ENCODE peak calls at places on chromosomes 6 and 20, in six cellular contexts. S is GM03348, A is cerebellar cortex, C is retina, Y is tibial artery, U is IMR-90. E is an unnamed sample.

GRCh38 chr6:68339488-68339887 is 295.6 kb upstream of the ADGRB3 start:
- DNase-seq in S (no peak), A (no peak), C (no peak), Y (no peak), U (no peak), E (no peak)

GRCh38 chr6:90496617-90497016 is 90.3 kb downstream of the MAP3K7 start:
- DNase-seq in S (no peak), A (no peak), C (no peak), Y (no peak), U (no peak), E (no peak)

GRCh38 chr6:107217248-107217647 is 101.9 kb upstream of the BEND3 start:
- DNase-seq in S (no peak), A (no peak), C (no peak), Y (no peak), U (no peak), E (no peak)

GRCh38 chr20:9329356-9330092 is 184.9 kb upstream of the LAMP5 start:
- DNase-seq in S (no peak), A (no peak), C (no peak), Y (no peak), U (no peak), E (no peak)

GRCh38 chr6:4664911-4665310 is 111.3 kb upstream of the CDYL start:
- DNase-seq in S (no peak), A (no peak), C (no peak), Y (no peak), U (no peak), E (no peak)

GRCh38 chr6:73017473-73017872 is 207.8 kb downstream of the KHDC1L start:
- DNase-seq in S (no peak), A (no peak), C (no peak), Y (no peak), U (no peak), E (no peak)

GRCh38 chr6:126312013-126312665 is 27.8 kb upstream of the CENPW start:
- DNase-seq in S (no peak), A (peak), C (no peak), Y (no peak), U (no peak), E (no peak)

GRCh38 chr6:17923401-17923863 is 64.0 kb downstream of the KIF13A start:
- DNase-seq in S (peak), A (no peak), C (no peak), Y (no peak), U (no peak), E (no peak)

GRCh38 chr6:122207061-122207460 is 192.4 kb upstream of the HSF2 start:
- DNase-seq in S (no peak), A (no peak), C (no peak), Y (no peak), U (no peak), E (no peak)

GRCh38 chr6:136922680-136922996 is 537 bp downstream of the SLC35D3 start:
- DNase-seq in S (no peak), A (no peak), C (no peak), Y (no peak), U (no peak), E (no peak)

GRCh38 chr6:160960839-160961238 is 30.7 kb upstream of the MAP3K4 start:
- DNase-seq in S (no peak), A (no peak), C (no peak), Y (no peak), U (no peak), E (no peak)

GRCh38 chr20:5544702-5545101 is 205.5 kb upstream of the SHLD1 start:
- DNase-seq in S (no peak), A (no peak), C (no peak), Y (no peak), U (no peak), E (no peak)

GRCh38 chr6:137019476-137020272 is 25.1 kb downstream of the IL20RA start:
- DNase-seq in S (no peak), A (no peak), C (no peak), Y (no peak), U (no peak), E (no peak)

GRCh38 chr20:45828589-45828988 is 1.5 kb upstream of the TNNC2 start:
- DNase-seq in S (no peak), A (no peak), C (no peak), Y (peak), U (no peak), E (peak)

GRCh38 chr20:3710703-3711417 is 1.5 kb downstream of the SIGLEC1 start:
- DNase-seq in S (peak), A (peak), C (peak), Y (peak), U (peak), E (peak)

GRCh38 chr6:121633309-121633708 is 197.9 kb downstream of the GJA1 start:
- DNase-seq in S (no peak), A (no peak), C (no peak), Y (no peak), U (no peak), E (no peak)

GRCh38 chr20:33771938-33772337 is 39.2 kb upstream of the CHMP4B start:
- DNase-seq in S (no peak), A (no peak), C (no peak), Y (no peak), U (no peak), E (no peak)

GRCh38 chr20:17530716-17531536 is at the start of gene BFSP1:
- DNase-seq in S (peak), A (peak), C (peak), Y (no peak), U (peak), E (peak)

GRCh38 chr6:107493158-107494057 is 3.5 kb downstream of the SOBP start:
- DNase-seq in S (no peak), A (peak), C (peak), Y (no peak), U (peak), E (no peak)

GRCh38 chr6:112683926-112684325 is 336.8 kb downstream of the RFPL4B start:
- DNase-seq in S (peak), A (no peak), C (no peak), Y (no peak), U (peak), E (no peak)

GRCh38 chr20:63641792-63642517 is 11.3 kb downstream of the STMN3 start:
- DNase-seq in S (peak), A (peak), C (peak), Y (peak), U (peak), E (peak)

GRCh38 chr20:13425401-13425800 is 204.3 kb downstream of the ISM1 start:
- DNase-seq in S (no peak), A (no peak), C (no peak), Y (no peak), U (no peak), E (no peak)

GRCh38 chr6:53979468-53980067 is 131.7 kb upstream of the MLIP start:
- DNase-seq in S (peak), A (peak), C (no peak), Y (no peak), U (peak), E (no peak)

GRCh38 chr6:167236239-167236571 is 54.9 kb upstream of the UNC93A start:
- DNase-seq in S (no peak), A (no peak), C (peak), Y (no peak), U (no peak), E (no peak)

GRCh38 chr6:28841290-28841689 is 82.5 kb downstream of the TRIM27 start:
- DNase-seq in S (no peak), A (no peak), C (no peak), Y (no peak), U (no peak), E (no peak)

GRCh38 chr6:125316621-125317020 is 14.9 kb upstream of the HDDC2 start:
- DNase-seq in S (no peak), A (peak), C (peak), Y (no peak), U (no peak), E (no peak)

E was measured in uterus.